ENCODE peak calls at places on chromosome 19, in nine cellular contexts. O is CD8-positive, alpha-beta T cell; H is hepatocyte; M is psoas muscle; R is tibial artery; W is suprapubic skin; T is PC-9; K is A549; Q is adrenal gland. J is an unnamed sample.

GRCh38 chr19:42132030-42132628 is at the start of gene POU2F2:
- DNase-seq in O (peak; percentile 91), H (no peak), M (peak; percentile 55), R (peak; percentile 70), W (no peak), T (no peak), K (no peak), Q (peak; percentile 32), J (peak; percentile 81)

GRCh38 chr19:16637535-16637934 is 9.5 kb upstream of the MED26 start:
- DNase-seq in O (no peak), H (no peak), M (no peak), R (no peak), W (no peak), T (no peak), K (no peak), Q (no peak), J (no peak)

GRCh38 chr19:55253264-55253663 is 5.6 kb downstream of the PPP6R1 start:
- DNase-seq in O (no peak), H (no peak), M (peak; percentile 14), R (no peak), W (no peak), T (no peak), K (no peak), Q (no peak), J (no peak)

GRCh38 chr19:54532528-54532927 is 29.9 kb downstream of the LAIR2 start:
- DNase-seq in O (peak; percentile 23), H (no peak), M (no peak), R (no peak), W (no peak), T (no peak), K (no peak), Q (no peak), J (no peak)

GRCh38 chr19:5339950-5340636 is 519 bp downstream of the PTPRS start:
- DNase-seq in O (no peak), H (peak; percentile 51), M (no peak), R (no peak), W (no peak), T (peak; percentile 27), K (no peak), Q (peak; percentile 16), J (no peak)

GRCh38 chr19:55169136-55169535 is 2.7 kb upstream of the DNAAF3 start:
- DNase-seq in O (no peak), H (no peak), M (no peak), R (no peak), W (no peak), T (no peak), K (no peak), Q (no peak), J (no peak)

GRCh38 chr19:29806098-29806866 is 5.5 kb upstream of the CCNE1 start:
- DNase-seq in O (no peak), H (peak; percentile 54), M (peak; percentile 72), R (peak; percentile 35), W (no peak), T (no peak), K (peak; percentile 89), Q (peak; percentile 70), J (peak; percentile 68)

GRCh38 chr19:51788936-51789795 is 5.8 kb upstream of the FPR3 start:
- DNase-seq in O (no peak), H (no peak), M (no peak), R (no peak), W (no peak), T (no peak), K (no peak), Q (no peak), J (no peak)

DNA sequence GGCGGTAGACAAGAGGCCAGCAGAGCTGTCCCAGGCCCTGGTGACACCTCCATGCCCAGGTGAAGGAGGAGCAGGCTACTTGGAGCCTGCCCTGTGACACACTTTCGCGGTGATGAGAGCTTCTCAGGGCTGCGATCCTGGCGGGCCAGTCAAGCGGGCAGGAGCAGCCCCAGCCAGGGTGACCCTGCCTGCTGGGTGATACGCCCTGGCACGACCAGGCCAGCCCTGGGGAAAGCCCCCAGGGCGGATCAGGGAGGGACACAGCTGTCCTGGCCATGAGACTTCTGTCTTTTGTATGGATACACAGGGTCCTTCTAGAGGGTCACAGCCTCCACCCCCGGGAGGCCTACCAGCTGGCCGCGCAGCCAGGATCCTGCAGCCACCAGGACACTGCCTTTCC is 13.1 kb downstream of the DNM2 start:
- DNase-seq in O (no peak), H (no peak), M (no peak), R (no peak), W (no peak), T (peak; percentile 37), K (no peak), Q (no peak), J (no peak)
- H3K4me3 ChIP-seq in O (no peak overlapping the region), H (no peak overlapping the region), M (no peak overlapping the region), R (no peak overlapping the region), W (no peak overlapping the region), T (no peak overlapping the region), K (no peak overlapping the region), Q (no peak overlapping the region), J (no peak overlapping the region)

GRCh38 chr19:40603071-40603718 is 2.0 kb downstream of the LTBP4 start:
- DNase-seq in O (no peak), H (peak; percentile 73), M (no peak), R (no peak), W (no peak), T (no peak), K (peak; percentile 76), Q (no peak), J (no peak)

GRCh38 chr19:40600086-40600917 is 867 bp upstream of the LTBP4 start:
- DNase-seq in O (no peak), H (no peak), M (peak; percentile 64), R (peak; percentile 81), W (no peak), T (no peak), K (no peak), Q (no peak), J (no peak)

GRCh38 chr19:40598918-40599307 is 2.3 kb upstream of the LTBP4 start:
- DNase-seq in O (no peak), H (no peak), M (no peak), R (peak; percentile 69), W (no peak), T (no peak), K (no peak), Q (no peak), J (no peak)

GRCh38 chr19:40599331-40600085 is 1.7 kb upstream of the LTBP4 start:
- DNase-seq in O (no peak), H (no peak), M (peak; percentile 60), R (peak; percentile 83), W (no peak), T (no peak), K (no peak), Q (no peak), J (no peak)

DNA sequence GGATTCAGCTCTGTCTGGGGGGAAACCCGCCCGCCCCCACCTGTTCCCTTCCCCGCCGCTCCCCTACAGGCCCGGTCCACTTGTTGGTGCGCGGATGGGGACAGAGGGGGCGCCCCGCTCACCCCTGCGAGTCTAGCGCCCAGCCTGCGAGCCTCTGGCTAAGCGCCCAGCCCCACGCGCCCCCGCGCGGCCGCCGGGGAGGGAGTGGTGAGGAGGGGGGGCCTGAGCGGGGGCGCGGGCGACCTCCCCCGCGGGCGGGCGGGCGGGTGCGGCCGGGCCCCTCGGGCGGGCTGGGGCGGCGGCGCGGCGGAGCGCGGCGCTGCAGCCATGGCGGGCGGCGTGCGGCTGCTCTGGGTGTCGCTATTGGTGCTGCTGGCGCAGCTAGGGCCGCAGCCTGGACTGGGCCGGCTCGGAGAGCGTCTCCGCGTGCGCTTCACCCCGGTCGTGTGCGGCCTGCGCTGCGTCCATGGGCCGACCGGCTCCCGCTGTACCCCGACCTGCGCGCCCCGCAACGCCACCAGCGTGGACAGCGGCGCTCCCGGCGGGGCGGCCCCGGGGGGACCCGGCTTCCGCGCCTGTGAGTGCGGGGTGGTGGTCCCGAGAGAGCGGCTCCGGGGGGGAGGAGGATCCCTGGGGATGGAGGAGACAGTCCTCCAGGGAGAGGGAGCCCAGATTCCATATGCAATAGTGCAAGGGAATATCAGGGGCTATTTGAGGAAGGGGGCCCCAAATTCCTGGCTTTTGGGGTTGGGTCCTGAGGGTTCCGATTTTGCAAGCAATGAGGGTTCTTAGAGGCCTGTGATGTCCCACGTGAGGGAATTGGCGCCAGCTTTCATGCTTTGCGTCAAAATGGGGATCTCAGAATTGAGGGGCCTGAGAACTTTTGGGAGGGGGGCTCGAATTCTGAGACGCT is at the start of gene LTBP4:
- DNase-seq in O (no peak), H (peak; percentile 74), M (peak; percentile 78), R (peak; percentile 88), W (no peak), T (no peak), K (no peak), Q (peak; percentile 41), J (peak; percentile 78)
- H3K4me1 ChIP-seq in O (peaks cover 82% of the 10 kb centered on the region), H (peaks cover 49% of the 10 kb centered on the region), M (peaks cover 45% of the 10 kb centered on the region), R (peaks cover 91% of the 10 kb centered on the region), W (peaks cover 94% of the 10 kb centered on the region), T (peaks cover 42% of the 10 kb centered on the region), K (peaks cover 57% of the 10 kb centered on the region), Q (peaks cover 40% of the 10 kb centered on the region), J (no peaks in the 10 kb centered on the region)

DNA sequence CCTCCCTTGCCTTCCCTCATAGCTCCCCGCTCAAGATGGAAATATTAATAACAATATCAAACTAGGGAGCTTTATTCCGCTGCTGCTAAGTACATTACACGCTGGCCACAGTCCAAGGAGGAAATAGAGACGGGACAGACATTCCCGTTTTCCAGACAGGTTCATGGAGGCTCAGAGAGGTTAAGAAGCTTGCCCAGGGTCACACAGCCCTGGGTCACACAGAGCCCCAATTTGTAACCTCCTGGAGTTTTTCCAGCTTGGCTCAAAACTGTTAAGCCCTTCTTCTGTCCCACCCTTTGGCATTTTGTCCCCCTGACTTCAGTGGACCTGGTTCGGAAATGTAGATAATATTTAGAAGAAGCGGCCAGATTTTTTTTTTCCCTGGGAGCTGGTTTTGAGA is 2.0 kb downstream of the BICRA start:
- DNase-seq in O (no peak), H (no peak), M (no peak), R (no peak), W (no peak), T (no peak), K (peak; percentile 51), Q (no peak), J (no peak)
- H3K4me3 ChIP-seq in O (peak overlapping the region; percentile 82), H (peak overlapping the region; percentile 43), M (peak overlapping the region; percentile 100), R (peak overlapping the region; percentile 91), W (peak overlapping the region; percentile 99), T (peak overlapping the region; percentile 100), K (peak overlapping the region; percentile 92), Q (peak overlapping the region; percentile 100), J (no peak overlapping the region)

GRCh38 chr19:39139305-39140194 is 14.0 kb downstream of the PAK4 start:
- DNase-seq in O (no peak), H (no peak), M (no peak), R (no peak), W (no peak), T (no peak), K (no peak), Q (no peak), J (no peak)

GRCh38 chr19:39135701-39136100 is 10.1 kb downstream of the PAK4 start:
- DNase-seq in O (no peak), H (no peak), M (no peak), R (no peak), W (no peak), T (no peak), K (no peak), Q (no peak), J (no peak)

GRCh38 chr19:39138221-39139211 is 12.9 kb downstream of the PAK4 start:
- DNase-seq in O (no peak), H (no peak), M (no peak), R (no peak), W (no peak), T (no peak), K (no peak), Q (peak; percentile 59), J (no peak)

GRCh38 chr19:39136225-39136940 is 10.8 kb downstream of the PAK4 start:
- DNase-seq in O (no peak), H (no peak), M (no peak), R (no peak), W (no peak), T (no peak), K (no peak), Q (no peak), J (no peak)

DNA sequence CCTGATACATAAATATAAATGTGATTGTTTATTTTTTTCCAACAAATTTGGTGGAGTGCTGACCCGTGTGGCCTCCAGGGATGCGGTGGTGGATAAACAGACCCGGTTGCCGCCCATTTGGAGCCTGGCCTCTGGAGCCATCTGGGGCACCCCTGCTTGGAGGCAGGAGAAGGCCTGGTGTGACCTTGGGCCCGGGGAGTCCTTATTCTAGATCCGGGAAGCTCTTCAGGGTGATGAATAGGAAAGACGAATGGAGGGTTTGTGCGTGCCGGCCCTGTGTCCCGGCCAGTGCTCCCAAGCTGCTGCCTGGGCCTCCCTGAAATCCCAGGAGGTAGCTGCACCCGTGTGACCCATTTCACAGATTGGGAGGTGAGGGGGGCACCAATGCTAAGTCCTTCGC is 11.5 kb downstream of the PAK4 start:
- DNase-seq in O (no peak), H (no peak), M (no peak), R (no peak), W (no peak), T (no peak), K (no peak), Q (peak; percentile 36), J (no peak)
- H3K4me1 ChIP-seq in O (no peaks in the 10 kb centered on the region), H (peaks cover 62% of the 10 kb centered on the region), M (no peaks in the 10 kb centered on the region), R (peaks cover 22% of the 10 kb centered on the region), W (peaks cover 62% of the 10 kb centered on the region), T (peaks cover 9% of the 10 kb centered on the region), K (peaks cover 50% of the 10 kb centered on the region), Q (peaks cover 45% of the 10 kb centered on the region), J (no peaks in the 10 kb centered on the region)